ENCODE peak calls at places on chromosomes 1 and 21, in six cellular contexts. C is foreskin keratinocyte, T is small intestine, V is right lobe of liver, J is psoas muscle, I is heart left ventricle. N is an unnamed sample.

GRCh38 chr1:182841368-182841988 is 2.3 kb downstream of the DHX9 start:
- DNase-seq in C (no peak), T (peak; percentile 8), V (no peak), J (no peak), I (no peak), N (no peak)

GRCh38 chr1:99544328-99544727 is 101.6 kb upstream of the PALMD start:
- DNase-seq in C (peak; percentile 86), T (no peak), V (no peak), J (no peak), I (no peak), N (no peak)

GRCh38 chr1:246398126-246398813 is 108.8 kb downstream of the SMYD3 start:
- DNase-seq in C (no peak), T (no peak), V (no peak), J (no peak), I (no peak), N (no peak)

GRCh38 chr1:33713058-33713877 is 150.6 kb upstream of the HMGB4 start:
- DNase-seq in C (no peak), T (no peak), V (no peak), J (no peak), I (no peak), N (no peak)

GRCh38 chr1:85417876-85418275 is 47.1 kb downstream of the DDAH1 start:
- DNase-seq in C (no peak), T (no peak), V (no peak), J (no peak), I (no peak), N (no peak)

GRCh38 chr21:44969965-44970755 is 30.3 kb downstream of the SLX9 start:
- DNase-seq in C (no peak), T (no peak), V (no peak), J (no peak), I (no peak), N (no peak)

GRCh38 chr1:41286486-41286885 is 44.4 kb upstream of the SCMH1 start:
- DNase-seq in C (no peak), T (no peak), V (no peak), J (no peak), I (no peak), N (no peak)

GRCh38 chr1:160097911-160098851 is at the start of gene IGSF8:
- DNase-seq in C (peak; percentile 29), T (peak; percentile 88), V (peak; percentile 94), J (peak; percentile 95), I (peak; percentile 92), N (peak; percentile 95)

GRCh38 chr1:17338706-17339493 is 30.9 kb downstream of the PADI4 start:
- DNase-seq in C (no peak), T (no peak), V (no peak), J (no peak), I (no peak), N (no peak)

GRCh38 chr21:45985471-45986315 is 4.1 kb downstream of the COL6A1 start:
- DNase-seq in C (no peak), T (no peak), V (peak; percentile 17), J (peak; percentile 33), I (peak; percentile 26), N (no peak)

GRCh38 chr1:44760876-44761275 is 14.5 kb upstream of the RPS8 start:
- DNase-seq in C (no peak), T (no peak), V (no peak), J (no peak), I (no peak), N (no peak)

GRCh38 chr1:153776352-153776751 is 1.1 kb downstream of the SLC27A3 start:
- DNase-seq in C (no peak), T (no peak), V (no peak), J (no peak), I (peak; percentile 27), N (no peak)

GRCh38 chr1:223819730-223820514 is 25.8 kb downstream of the TP53BP2 start:
- DNase-seq in C (no peak), T (peak; percentile 15), V (no peak), J (no peak), I (no peak), N (peak; percentile 50)

GRCh38 chr1:8006037-8006963 is 19.8 kb downstream of the ERRFI1 start:
- DNase-seq in C (peak; percentile 82), T (no peak), V (no peak), J (no peak), I (no peak), N (no peak)

GRCh38 chr1:53016705-53017104 is 45.3 kb upstream of the PODN start:
- DNase-seq in C (peak; percentile 39), T (no peak), V (no peak), J (no peak), I (no peak), N (no peak)

GRCh38 chr1:16125483-16125882 is 30.4 kb downstream of the EPHA2 start:
- DNase-seq in C (no peak), T (no peak), V (no peak), J (peak; percentile 5), I (no peak), N (no peak)

GRCh38 chr1:16127676-16128337 is 28.1 kb downstream of the EPHA2 start:
- DNase-seq in C (no peak), T (no peak), V (no peak), J (no peak), I (peak; percentile 72), N (no peak)

GRCh38 chr1:16128338-16128741 is 27.5 kb downstream of the EPHA2 start:
- DNase-seq in C (no peak), T (no peak), V (no peak), J (peak; percentile 53), I (peak; percentile 73), N (no peak)

GRCh38 chr1:16126160-16126559 is 29.7 kb downstream of the EPHA2 start:
- DNase-seq in C (no peak), T (no peak), V (no peak), J (peak; percentile 19), I (no peak), N (no peak)

DNA sequence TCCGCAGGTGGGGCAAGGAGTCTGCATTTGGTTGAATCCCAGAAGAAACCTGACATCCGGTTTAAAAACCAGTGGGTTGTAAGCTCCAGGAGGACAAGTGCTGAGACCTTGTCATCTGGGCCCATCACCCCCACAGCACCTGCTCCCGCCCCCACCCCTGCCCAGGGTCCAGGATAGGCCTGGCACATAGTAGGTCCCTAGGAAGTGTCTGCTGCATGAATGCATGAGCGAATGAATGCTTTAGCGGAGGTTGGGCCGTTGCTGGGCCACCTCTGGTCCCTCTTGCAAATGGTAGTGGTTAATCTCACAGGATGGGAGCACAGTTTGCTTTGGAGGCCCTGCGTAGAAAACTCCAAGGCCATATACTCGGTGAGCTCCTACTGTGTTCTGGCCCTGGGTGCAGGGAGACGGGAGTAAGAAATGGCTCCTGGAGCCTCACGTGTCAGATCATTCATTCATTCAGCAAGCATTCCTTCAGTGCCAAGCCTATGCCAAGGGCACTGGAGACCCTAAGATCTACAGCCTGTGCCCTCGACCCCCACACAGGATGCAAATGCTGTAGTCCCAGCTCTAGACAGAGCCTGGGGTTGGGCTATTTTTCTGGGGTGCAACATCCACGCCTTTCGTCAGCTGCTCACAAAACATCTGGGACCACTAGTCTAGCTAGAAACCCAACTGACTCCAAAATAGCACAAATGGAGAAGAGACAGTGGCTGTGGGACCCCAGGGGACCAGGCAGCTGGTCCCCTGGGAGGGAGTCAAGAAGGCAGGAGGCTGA is 28.9 kb downstream of the EPHA2 start:
- DNase-seq in C (no peak), T (no peak), V (no peak), J (peak; percentile 36), I (peak; percentile 14), N (no peak)
- H3K4me1 ChIP-seq in C (peaks cover 5% of the 10 kb centered on the region), T (no peaks in the 10 kb centered on the region), V (peaks cover 8% of the 10 kb centered on the region), J (no peaks in the 10 kb centered on the region), I (peaks cover 46% of the 10 kb centered on the region), N (no peaks in the 10 kb centered on the region)

GRCh38 chr21:33101300-33102005 is 31.5 kb downstream of the OLIG1 start:
- DNase-seq in C (no peak), T (no peak), V (no peak), J (no peak), I (no peak), N (no peak)

GRCh38 chr21:33096426-33096825 is 26.5 kb downstream of the OLIG1 start:
- DNase-seq in C (no peak), T (no peak), V (no peak), J (no peak), I (no peak), N (no peak)

GRCh38 chr21:33105088-33105487 is 35.1 kb downstream of the OLIG1 start:
- DNase-seq in C (no peak), T (no peak), V (no peak), J (no peak), I (no peak), N (no peak)

GRCh38 chr21:33099131-33099530 is 29.2 kb downstream of the OLIG1 start:
- DNase-seq in C (no peak), T (no peak), V (no peak), J (no peak), I (no peak), N (no peak)
- H3K27me3 ChIP-seq in C (peaks cover 23% of the 10 kb centered on the region), T (no peaks in the 10 kb centered on the region), V (no peaks in the 10 kb centered on the region), J (peaks cover 2% of the 10 kb centered on the region), I (peaks cover 22% of the 10 kb centered on the region), N (no peaks in the 10 kb centered on the region)

GRCh38 chr1:226714148-226714547 is 24.9 kb downstream of the ITPKB start:
- DNase-seq in C (peak; percentile 88), T (no peak), V (no peak), J (no peak), I (no peak), N (no peak)
- H3K4me1 ChIP-seq in C (peaks cover 12% of the 10 kb centered on the region), T (peaks cover 5% of the 10 kb centered on the region), V (peaks cover 3% of the 10 kb centered on the region), J (peaks cover 20% of the 10 kb centered on the region), I (peaks cover 59% of the 10 kb centered on the region), N (no peaks in the 10 kb centered on the region)

GRCh38 chr1:168567568-168567967 is 8.8 kb upstream of the XCL1 start:
- DNase-seq in C (no peak), T (no peak), V (no peak), J (no peak), I (no peak), N (no peak)
- H3K27me3 ChIP-seq in C (peaks cover 59% of the 10 kb centered on the region), T (no peaks in the 10 kb centered on the region), V (no peaks in the 10 kb centered on the region), J (no peaks in the 10 kb centered on the region), I (no peaks in the 10 kb centered on the region), N (no peaks in the 10 kb centered on the region)

GRCh38 chr1:234926574-234927311 is 201.9 kb downstream of the TOMM20 start:
- DNase-seq in C (peak; percentile 15), T (peak; percentile 32), V (no peak), J (no peak), I (no peak), N (no peak)

GRCh38 chr1:234929369-234929768 is 199.3 kb downstream of the TOMM20 start:
- DNase-seq in C (no peak), T (no peak), V (no peak), J (no peak), I (no peak), N (no peak)

GRCh38 chr1:234927312-234927967 is 201.2 kb downstream of the TOMM20 start:
- DNase-seq in C (no peak), T (no peak), V (no peak), J (no peak), I (no peak), N (no peak)

GRCh38 chr1:234928642-234929041 is 200.0 kb downstream of the TOMM20 start:
- DNase-seq in C (no peak), T (no peak), V (no peak), J (no peak), I (no peak), N (no peak)

GRCh38 chr1:234927968-234928635 is 200.5 kb downstream of the TOMM20 start:
- DNase-seq in C (no peak), T (no peak), V (no peak), J (no peak), I (no peak), N (no peak)
- H3K4me1 ChIP-seq in C (peaks cover 8% of the 10 kb centered on the region), T (peaks cover 5% of the 10 kb centered on the region), V (peaks cover 24% of the 10 kb centered on the region), J (peaks cover 20% of the 10 kb centered on the region), I (peaks cover 31% of the 10 kb centered on the region), N (peaks cover 32% of the 10 kb centered on the region)

N was measured in Caco-2.